ENCODE peak calls at places on chromosomes 1 and 21, in four cellular contexts. Z, G, N and L are unnamed samples.

GRCh38 chr21:16587671-16588379 is 858.0 kb downstream of the USP25 start:
- DNase-seq in G (no peak), Z (no peak), N (no peak), L (no peak)

GRCh38 chr21:44054710-44055109 is 42.6 kb downstream of the TRAPPC10 start:
- DNase-seq in G (no peak), N (no peak), Z (no peak), L (no peak)

GRCh38 chr1:119336738-119337315 is 31.8 kb upstream of the HAO2 start:
- DNase-seq in G (no peak), Z (no peak), N (no peak), L (no peak)

GRCh38 chr1:33244809-33245186 is 11.5 kb upstream of the ZNF362 start:
- DNase-seq in Z (no peak), N (no peak), G (no peak), L (no peak)

GRCh38 chr1:239995281-239995680 is 96.4 kb upstream of the FMN2 start:
- DNase-seq in G (no peak), N (no peak), Z (no peak), L (no peak)

GRCh38 chr1:201628490-201628889 is 89.6 kb downstream of the NAV1 start:
- DNase-seq in Z (no peak), G (no peak), N (no peak), L (no peak)

GRCh38 chr1:202005958-202006357 is 4.4 kb upstream of the ELF3 start:
- DNase-seq in N (no peak), G (no peak), Z (no peak), L (no peak)

GRCh38 chr21:23394458-23394857 is 2212.8 kb downstream of the MRPL39 start:
- DNase-seq in Z (no peak), G (no peak), N (no peak), L (no peak)

GRCh38 chr1:179121159-179121938 is 39.5 kb downstream of the TOR3A start:
- DNase-seq in G (peak; percentile 51), N (no peak), Z (no peak), L (peak; percentile 38)

GRCh38 chr1:42315500-42315899 is 19.5 kb downstream of the FOXJ3 start:
- DNase-seq in G (no peak), Z (no peak), N (no peak), L (no peak)

GRCh38 chr1:232767381-232768074 is 37.7 kb upstream of the MAP10 start:
- DNase-seq in Z (no peak), N (no peak), G (no peak), L (no peak)

GRCh38 chr1:232667094-232667780 is 37.3 kb upstream of the SIPA1L2 start:
- DNase-seq in Z (no peak), N (no peak), G (no peak), L (no peak)

GRCh38 chr1:20896824-20897223 is 109.7 kb upstream of the HP1BP3 start:
- DNase-seq in N (no peak), Z (no peak), G (no peak), L (no peak)

GRCh38 chr1:156214024-156214748 is 1.4 kb downstream of the PMF1 start:
- DNase-seq in N (no peak), Z (no peak), G (no peak), L (no peak)

GRCh38 chr1:51189421-51190073 is 46.5 kb upstream of the RNF11 start:
- DNase-seq in Z (no peak), N (peak; percentile 20), G (peak; percentile 61), L (peak; percentile 57)

GRCh38 chr1:234921266-234922062 is 207.2 kb downstream of the TOMM20 start:
- DNase-seq in Z (no peak), N (no peak), G (no peak), L (no peak)

DNA sequence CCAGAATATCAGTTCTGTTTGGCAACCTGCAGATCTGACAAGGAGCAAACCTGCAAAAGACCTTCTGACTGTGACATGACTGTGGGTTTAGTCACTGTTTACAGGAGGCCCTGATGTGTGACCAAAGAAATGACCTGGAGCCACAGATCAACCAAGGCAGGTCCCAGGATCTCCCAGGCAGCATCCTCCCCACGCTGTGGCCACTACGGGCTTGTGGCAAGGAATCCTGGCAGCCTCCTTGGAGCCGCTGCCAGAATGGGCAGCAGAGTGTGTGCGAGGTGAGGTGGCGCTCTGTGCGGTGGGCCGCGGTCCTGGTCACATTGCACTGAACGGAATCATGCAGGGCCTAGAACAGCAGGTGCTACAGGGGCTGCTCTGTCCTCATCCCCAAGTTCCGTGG is 15.9 kb downstream of the MCM3AP start:
- DNase-seq in N (no peak), G (no peak), Z (no peak), L (no peak)
- H3K36me3 ChIP-seq in N (peaks cover 44% of the 10 kb centered on the region), G (peaks cover 95% of the 10 kb centered on the region), Z (peaks cover 100% of the 10 kb centered on the region), L (peaks cover 76% of the 10 kb centered on the region)

DNA sequence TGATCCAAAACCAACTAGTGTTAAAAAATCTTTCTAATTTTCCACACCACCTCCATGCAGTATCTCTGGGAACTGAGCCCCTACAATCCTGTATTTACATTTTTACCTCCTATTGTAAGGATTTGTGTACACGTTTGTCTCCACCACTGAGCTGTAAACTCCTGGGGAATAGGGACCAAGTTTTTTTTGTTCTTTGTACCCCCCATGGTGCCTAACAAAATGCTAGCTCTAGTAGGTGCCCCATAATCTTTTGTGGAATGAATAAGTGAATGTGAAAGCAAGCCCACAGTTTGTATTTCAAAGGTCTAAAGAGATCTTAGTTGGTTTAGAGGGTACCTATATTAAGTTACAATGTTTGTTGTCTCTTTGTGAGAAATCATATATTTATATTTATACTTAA is 879 bp upstream of the WLS start:
- DNase-seq in Z (no peak), N (no peak), G (no peak), L (no peak)
- H3K4me3 ChIP-seq in Z (peak overlapping the region; percentile 77), N (no peak overlapping the region), G (no peak overlapping the region), L (no peak overlapping the region)

GRCh38 chr1:37884145-37884544 is 24.8 kb upstream of the MTF1 start:
- DNase-seq in G (no peak), N (no peak), Z (no peak), L (no peak)
- H3K36me3 ChIP-seq in G (peaks cover 84% of the 10 kb centered on the region), N (peaks cover 33% of the 10 kb centered on the region), Z (peaks cover 98% of the 10 kb centered on the region), L (peaks cover 67% of the 10 kb centered on the region)

GRCh38 chr1:9149837-9150581 is 21.1 kb upstream of the GPR157 start:
- DNase-seq in N (no peak), G (no peak), Z (peak; percentile 79), L (no peak)
- H3K4me3 ChIP-seq in N (no peak overlapping the region), G (no peak overlapping the region), Z (no peak overlapping the region), L (no peak overlapping the region)

DNA sequence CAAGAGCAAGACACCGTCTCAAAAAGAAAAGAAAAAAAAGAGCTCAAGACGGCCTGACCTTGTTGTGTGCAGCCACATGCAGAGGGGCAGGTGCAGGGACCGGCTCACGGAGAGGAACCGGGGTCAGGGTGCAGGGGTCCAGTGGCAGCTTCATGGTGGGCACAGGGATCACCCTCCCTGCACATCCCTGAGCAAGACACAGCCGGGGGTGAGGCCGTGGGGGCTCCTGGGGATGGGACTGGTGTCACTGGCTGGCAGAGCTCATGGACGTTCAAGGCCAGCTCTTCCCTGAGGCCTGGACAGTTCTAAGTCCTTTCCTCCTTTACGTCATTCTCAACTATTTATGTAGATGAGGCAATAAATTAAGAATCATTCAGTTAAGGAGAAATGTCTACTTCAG is 6.6 kb upstream of the TMEM240 start:
- DNase-seq in N (no peak), Z (no peak), G (no peak), L (no peak)
- H3K36me3 ChIP-seq in N (peaks cover 16% of the 10 kb centered on the region), Z (peaks cover 19% of the 10 kb centered on the region), G (peaks cover 23% of the 10 kb centered on the region), L (no peaks in the 10 kb centered on the region)

GRCh38 chr1:228377664-228378452 is 28.8 kb downstream of the TRIM11 start:
- DNase-seq in Z (peak; percentile 72), N (no peak), G (no peak), L (peak; percentile 37)

GRCh38 chr1:228378453-228379164 is 28.0 kb downstream of the TRIM11 start:
- DNase-seq in N (peak; percentile 50), G (peak; percentile 60), Z (peak; percentile 91), L (peak; percentile 46)

GRCh38 chr1:228381336-228381735 is 25.3 kb downstream of the TRIM11 start:
- DNase-seq in N (no peak), G (no peak), Z (no peak), L (no peak)

GRCh38 chr1:228379165-228379460 is 27.5 kb downstream of the TRIM11 start:
- DNase-seq in G (no peak), N (no peak), Z (peak; percentile 73), L (no peak)

DNA sequence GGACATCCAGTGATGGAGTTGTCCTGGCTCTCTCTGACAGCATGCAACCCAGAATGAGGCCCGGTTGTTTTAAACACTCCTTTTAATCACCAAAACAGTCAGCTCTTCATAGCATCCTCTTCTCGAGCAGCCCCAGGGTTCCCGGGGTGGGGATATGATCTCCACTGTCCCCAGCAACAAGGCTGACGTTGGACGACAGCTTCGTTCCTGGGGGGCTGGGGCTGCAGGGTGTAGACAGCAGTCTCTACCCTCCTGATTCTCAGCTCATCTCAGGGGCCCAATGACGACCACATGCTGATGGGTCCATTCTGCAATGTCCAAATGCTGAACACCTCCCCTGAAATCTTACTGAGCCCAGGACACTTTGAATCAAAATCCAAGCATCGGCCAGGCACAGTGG is 27.0 kb downstream of the TRIM11 start:
- DNase-seq in Z (peak; percentile 46), N (no peak), G (no peak), L (no peak)
- H3K4me3 ChIP-seq in Z (no peak overlapping the region), N (no peak overlapping the region), G (no peak overlapping the region), L (no peak overlapping the region)

DNA sequence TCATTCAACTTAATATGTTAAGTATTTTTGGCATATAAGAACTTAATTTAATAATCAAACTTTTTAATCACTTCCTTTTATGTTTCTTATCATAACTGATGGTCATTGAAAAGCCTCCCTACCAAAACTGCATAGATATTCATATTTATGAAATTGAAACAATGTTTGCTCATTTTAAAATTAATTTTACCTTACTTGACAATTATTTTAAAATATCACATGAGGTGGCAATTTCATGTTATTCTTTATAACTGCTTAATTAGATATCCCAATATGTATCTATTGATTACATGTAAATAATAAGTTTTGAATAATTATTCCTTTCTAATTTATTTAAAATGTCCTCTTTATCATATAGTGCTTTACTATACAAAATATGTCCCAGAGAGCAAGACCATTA is 266.1 kb upstream of the NRIP1 start:
- DNase-seq in Z (no peak), N (no peak), G (no peak), L (no peak)
- H3K36me3 ChIP-seq in Z (no peaks in the 10 kb centered on the region), N (no peaks in the 10 kb centered on the region), G (no peaks in the 10 kb centered on the region), L (no peaks in the 10 kb centered on the region)

GRCh38 chr1:196131691-196132090 is 476.5 kb downstream of the KCNT2 start:
- DNase-seq in N (no peak), G (no peak), Z (no peak), L (no peak)

GRCh38 chr1:196128835-196129234 is 479.4 kb downstream of the KCNT2 start:
- DNase-seq in N (no peak), G (no peak), Z (no peak), L (no peak)
- H3K4me3 ChIP-seq in N (no peak overlapping the region), G (no peak overlapping the region), Z (no peak overlapping the region), L (no peak overlapping the region)

DNA sequence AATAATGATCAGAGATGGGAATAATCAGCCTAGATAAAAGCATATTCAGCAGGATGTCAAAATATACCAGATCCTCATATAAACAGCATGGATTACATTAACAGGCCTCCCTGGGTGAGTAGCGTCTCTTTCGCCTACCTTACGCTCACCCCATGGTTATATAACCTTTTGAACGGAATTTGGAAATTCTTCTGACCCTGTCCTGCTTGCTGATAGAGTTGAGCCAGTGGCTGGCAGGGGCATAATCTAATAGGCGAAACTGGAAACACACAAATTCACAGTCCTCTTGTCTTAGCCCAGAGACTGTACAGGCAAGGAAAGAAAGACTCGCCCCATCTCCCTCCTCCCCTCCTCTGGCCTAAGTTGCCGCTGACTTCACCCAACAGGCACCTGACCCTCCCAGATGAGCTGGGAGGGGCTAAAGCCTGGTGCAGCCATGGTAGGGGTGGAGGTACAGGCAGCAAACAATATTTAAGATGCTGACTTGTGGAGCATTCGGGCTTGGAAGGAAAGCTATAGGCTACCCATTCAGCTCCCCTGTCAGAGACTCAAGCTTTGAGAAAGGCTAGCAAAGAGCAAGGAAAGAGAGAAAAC is at the start of gene ANGPTL7:
- DNase-seq in N (no peak), G (no peak), Z (no peak), L (no peak)
- H3K36me3 ChIP-seq in N (peaks cover 11% of the 10 kb centered on the region), G (peaks cover 76% of the 10 kb centered on the region), Z (peaks cover 39% of the 10 kb centered on the region), L (peaks cover 38% of the 10 kb centered on the region)

GRCh38 chr21:30408782-30409494 is 13.1 kb downstream of the KRTAP13-1 start:
- DNase-seq in Z (peak; percentile 78), G (no peak), N (no peak), L (peak; percentile 2)
- H3K4me3 ChIP-seq in Z (no peak overlapping the region), G (no peak overlapping the region), N (no peak overlapping the region), L (no peak overlapping the region)